ENCODE peak calls at places on chromosomes 11 and 22, in four cellular contexts. One of them, this sample, is unnamed.

GRCh38 chr11:72243567-72244316 is at the start of gene PHOX2A:
- DNase-seq in H54: no peak
- DNase-seq in Panc1: no peak
- DNase-seq in OCI-M1: no peak
- DNase-seq in this sample: no peak

GRCh38 chr11:68962527-68963250 is 18.1 kb downstream of the MRGPRD start:
- DNase-seq in H54: no peak
- DNase-seq in Panc1: no peak
- DNase-seq in OCI-M1: peak; percentile 57
- DNase-seq in this sample: no peak

GRCh38 chr22:41862160-41862529 is 29.2 kb downstream of the SREBF2 start:
- DNase-seq in H54: no peak
- DNase-seq in Panc1: no peak
- DNase-seq in OCI-M1: no peak
- DNase-seq in this sample: no peak

GRCh38 chr11:83303358-83303757 is 17.2 kb upstream of the CCDC90B start:
- DNase-seq in H54: no peak
- DNase-seq in Panc1: no peak
- DNase-seq in OCI-M1: no peak
- DNase-seq in this sample: no peak

GRCh38 chr22:19868333-19868732 is 13.7 kb upstream of the GNB1L start:
- DNase-seq in H54: no peak
- DNase-seq in Panc1: no peak
- DNase-seq in OCI-M1: no peak
- DNase-seq in this sample: no peak

GRCh38 chr11:98455500-98456186 is 565.1 kb upstream of the CNTN5 start:
- DNase-seq in H54: no peak
- DNase-seq in Panc1: no peak
- DNase-seq in OCI-M1: peak; percentile 8
- DNase-seq in this sample: no peak

GRCh38 chr11:123434911-123435310 is 4.8 kb downstream of the GRAMD1B start:
- DNase-seq in H54: no peak
- DNase-seq in Panc1: no peak
- DNase-seq in OCI-M1: no peak
- DNase-seq in this sample: no peak

GRCh38 chr11:31882951-31883392 is 71.8 kb upstream of the PAX6 start:
- DNase-seq in H54: peak; percentile 17
- DNase-seq in Panc1: no peak
- DNase-seq in OCI-M1: no peak
- DNase-seq in this sample: no peak

GRCh38 chr11:72703281-72704008 is 29.2 kb upstream of the PDE2A start:
- DNase-seq in H54: peak; percentile 53
- DNase-seq in Panc1: no peak
- DNase-seq in OCI-M1: no peak
- DNase-seq in this sample: no peak

GRCh38 chr11:117090111-117090706 is 8.0 kb downstream of the SIK3 start:
- DNase-seq in H54: no peak
- DNase-seq in Panc1: no peak
- DNase-seq in OCI-M1: no peak
- DNase-seq in this sample: no peak

GRCh38 chr11:1351278-1351937 is 38.3 kb upstream of the BRSK2 start:
- DNase-seq in H54: no peak
- DNase-seq in Panc1: peak; percentile 61
- DNase-seq in OCI-M1: peak; percentile 31
- DNase-seq in this sample: no peak

GRCh38 chr11:74754507-74755255 is 6.0 kb downstream of the RNF169 start:
- DNase-seq in H54: peak; percentile 65
- DNase-seq in Panc1: peak; percentile 95
- DNase-seq in OCI-M1: no peak
- DNase-seq in this sample: peak; percentile 85

GRCh38 chr11:2702771-2703486 is 3.1 kb upstream of the KCNQ1OT1 start:
- DNase-seq in H54: no peak
- DNase-seq in Panc1: no peak
- DNase-seq in OCI-M1: no peak
- DNase-seq in this sample: no peak

GRCh38 chr11:131993291-131993690 is 622.9 kb downstream of the NTM start:
- DNase-seq in H54: no peak
- DNase-seq in Panc1: no peak
- DNase-seq in OCI-M1: no peak
- DNase-seq in this sample: no peak

GRCh38 chr11:81497202-81497804 is 1236.4 kb downstream of the FAM181B start:
- DNase-seq in H54: peak; percentile 12
- DNase-seq in Panc1: peak; percentile 12
- DNase-seq in OCI-M1: peak; percentile 94
- DNase-seq in this sample: no peak

GRCh38 chr11:69704508-69705245 is 855 bp upstream of the FGF19 start:
- DNase-seq in H54: no peak
- DNase-seq in Panc1: no peak
- DNase-seq in OCI-M1: peak; percentile 64
- DNase-seq in this sample: no peak

GRCh38 chr11:9884601-9885000 is 220.7 kb downstream of the SWAP70 start:
- DNase-seq in H54: no peak
- DNase-seq in Panc1: no peak
- DNase-seq in OCI-M1: no peak
- DNase-seq in this sample: no peak

GRCh38 chr11:100220801-100221200 is 466.3 kb upstream of the ARHGAP42 start:
- DNase-seq in H54: no peak
- DNase-seq in Panc1: no peak
- DNase-seq in OCI-M1: no peak
- DNase-seq in this sample: no peak

GRCh38 chr11:12540075-12540685 is 134.0 kb upstream of the TEAD1 start:
- DNase-seq in H54: peak; percentile 20
- DNase-seq in Panc1: no peak
- DNase-seq in OCI-M1: no peak
- DNase-seq in this sample: no peak

GRCh38 chr22:48629631-48630443 is 1197.8 kb downstream of the BRD1 start:
- DNase-seq in H54: no peak
- DNase-seq in Panc1: no peak
- DNase-seq in OCI-M1: no peak
- DNase-seq in this sample: no peak

GRCh38 chr11:46666516-46666915 is 33.9 kb downstream of the ARHGAP1 start:
- DNase-seq in H54: no peak
- DNase-seq in Panc1: no peak
- DNase-seq in OCI-M1: no peak
- DNase-seq in this sample: no peak

GRCh38 chr11:31106326-31106725 is 263.2 kb downstream of the DCDC1 start:
- DNase-seq in H54: no peak
- DNase-seq in Panc1: no peak
- DNase-seq in OCI-M1: peak; percentile 42
- DNase-seq in this sample: no peak

GRCh38 chr22:39723899-39724351 is 153.4 kb downstream of the CACNA1I start:
- DNase-seq in H54: peak; percentile 61
- DNase-seq in Panc1: no peak
- DNase-seq in OCI-M1: peak; percentile 91
- DNase-seq in this sample: no peak

GRCh38 chr11:2077061-2077802 is 62.0 kb downstream of the IGF2 start:
- DNase-seq in H54: no peak
- DNase-seq in Panc1: peak; percentile 97
- DNase-seq in OCI-M1: no peak
- DNase-seq in this sample: peak; percentile 45

GRCh38 chr11:75346912-75347647 is 4.4 kb downstream of the ARRB1 start:
- DNase-seq in H54: no peak
- DNase-seq in Panc1: no peak
- DNase-seq in OCI-M1: no peak
- DNase-seq in this sample: no peak

GRCh38 chr11:115693002-115693401 is 188.8 kb upstream of the CADM1 start:
- DNase-seq in H54: no peak
- DNase-seq in Panc1: no peak
- DNase-seq in OCI-M1: no peak
- DNase-seq in this sample: no peak

GRCh38 chr11:59207988-59208432 is 4.7 kb downstream of the MPEG1 start:
- DNase-seq in H54: peak; percentile 15
- DNase-seq in Panc1: peak; percentile 33
- DNase-seq in OCI-M1: peak; percentile 59
- DNase-seq in this sample: no peak

This sample was measured in glomerular endothelial cell.